ENCODE peak calls at places on chromosome 11, in five cellular contexts. J is T-helper 1 cell; V is neural crest cell; I is epithelial cell of esophagus; X is activated T-helper 1 cell treated with anti-CD3 and anti-CD28 coated beads, Interleukin-2, amount 50 U/mL, for 16 hours. L is an unnamed sample.

GRCh38 chr11:42066113-42066512 is 606.7 kb upstream of the LRRC4C start:
- DNase-seq in I (no peak), J (no peak), V (no peak), X (no peak), L (no peak)

GRCh38 chr11:61511383-61511782 is 2.8 kb downstream of the LRRC10B start:
- DNase-seq in J (no peak), V (no peak), I (no peak), X (no peak), L (no peak)

GRCh38 chr11:65918211-65919150 is at the start of gene C11orf68:
- DNase-seq in X (no peak), I (peak; percentile 60), V (no peak), J (no peak), L (no peak)

GRCh38 chr11:104163100-104164027 is 583 bp downstream of the PDGFD start:
- DNase-seq in I (peak; percentile 29), V (peak; percentile 16), J (no peak), X (no peak), L (peak; percentile 50)

GRCh38 chr11:11865449-11865848 is 23.7 kb downstream of the USP47 start:
- DNase-seq in I (no peak), X (no peak), J (no peak), V (no peak), L (no peak)

GRCh38 chr11:99555506-99555905 is 534.8 kb downstream of the CNTN5 start:
- DNase-seq in I (no peak), X (no peak), J (no peak), V (no peak), L (no peak)

GRCh38 chr11:126408901-126409670 is 53.6 kb downstream of the ST3GAL4 start:
- DNase-seq in V (no peak), I (no peak), J (no peak), X (no peak), L (no peak)

GRCh38 chr11:69369210-69369609 is 75.3 kb downstream of the MYEOV start:
- DNase-seq in V (no peak), I (no peak), J (no peak), X (no peak), L (no peak)

GRCh38 chr11:83257638-83258229 is 28.4 kb downstream of the CCDC90B start:
- DNase-seq in V (no peak), I (peak; percentile 14), X (no peak), J (no peak), L (no peak)

GRCh38 chr11:78256962-78257361 is 68.2 kb downstream of the USP35 start:
- DNase-seq in I (peak; percentile 30), J (no peak), V (no peak), X (no peak), L (peak; percentile 53)

GRCh38 chr11:4680341-4680740 is 17.3 kb downstream of the OR51E2 start:
- DNase-seq in I (no peak), X (no peak), J (no peak), V (no peak), L (no peak)

GRCh38 chr11:75592699-75593098 is 30.6 kb downstream of the SERPINH1 start:
- DNase-seq in V (no peak), I (no peak), J (no peak), X (no peak), L (no peak)

GRCh38 chr11:12507391-12507790 is 130.0 kb downstream of the PARVA start:
- DNase-seq in X (no peak), I (no peak), V (no peak), J (no peak), L (no peak)

GRCh38 chr11:76235233-76236091 is 29.2 kb upstream of the WNT11 start:
- DNase-seq in X (peak; percentile 85), J (peak; percentile 65), V (peak; percentile 96), I (peak; percentile 82), L (peak; percentile 90)

GRCh38 chr11:116700586-116701220 is 72.1 kb downstream of the BUD13 start:
- DNase-seq in V (no peak), I (no peak), X (no peak), J (no peak), L (no peak)

GRCh38 chr11:6703247-6704063 is 20.3 kb upstream of the MRPL17 start:
- DNase-seq in J (no peak), I (peak; percentile 86), V (peak; percentile 30), X (no peak), L (no peak)

GRCh38 chr11:44775366-44776356 is 48.9 kb downstream of the TSPAN18 start:
- DNase-seq in I (peak; percentile 63), V (peak; percentile 45), X (peak; percentile 41), J (peak; percentile 24), L (no peak)

L was measured in breast epithelium.